ENCODE peak calls at places on chromosomes 3 and 15, in nine cellular contexts. U is stomach, V is sigmoid colon, D is transverse colon, I is suprapubic skin, S is GM12878, J is A549, W is tibial nerve, X is K562. N is an unnamed sample.

GRCh38 chr15:78061963-78062427 is 15.5 kb downstream of the TBC1D2B start:
- DNase-seq in U (no peak), V (no peak), D (no peak), I (no peak), S (no peak), J (no peak), W (no peak), X (no peak), N (no peak)

GRCh38 chr15:35206060-35206675 is 121.1 kb upstream of the NANOGP8 start:
- DNase-seq in U (no peak), V (no peak), D (no peak), I (no peak), S (no peak), J (peak; percentile 55), W (no peak), X (peak; percentile 50), N (no peak)

GRCh38 chr3:72259755-72260589 is 475.0 kb upstream of the PROK2 start:
- DNase-seq in U (no peak), V (no peak), D (no peak), I (no peak), S (no peak), J (no peak), W (no peak), X (no peak), N (no peak)

GRCh38 chr3:120111898-120112297 is 17.7 kb upstream of the GSK3B start:
- DNase-seq in U (no peak), V (no peak), D (no peak), I (no peak), S (no peak), J (no peak), W (no peak), X (no peak), N (peak; percentile 79)

GRCh38 chr3:186821429-186822367 is 15.4 kb upstream of the RFC4 start:
- DNase-seq in U (no peak), V (no peak), D (no peak), I (no peak), S (no peak), J (peak; percentile 56), W (no peak), X (no peak), N (no peak)

GRCh38 chr3:27467545-27467944 is 16.6 kb downstream of the SLC4A7 start:
- DNase-seq in U (no peak), V (no peak), D (no peak), I (no peak), S (no peak), J (peak; percentile 57), W (no peak), X (no peak), N (no peak)

GRCh38 chr15:55799287-55800212 is 56.6 kb upstream of the PRTG start:
- DNase-seq in U (peak; percentile 27), V (no peak), D (peak; percentile 8), I (no peak), S (peak; percentile 4), J (peak; percentile 63), W (no peak), X (peak; percentile 38), N (no peak)

GRCh38 chr3:172156309-172156998 is 117.1 kb downstream of the FNDC3B start:
- DNase-seq in U (peak; percentile 85), V (no peak), D (no peak), I (peak; percentile 73), S (no peak), J (peak; percentile 42), W (no peak), X (no peak), N (no peak)

GRCh38 chr15:94110476-94111130 is 120.8 kb upstream of the MCTP2 start:
- DNase-seq in U (no peak), V (no peak), D (no peak), I (no peak), S (no peak), J (no peak), W (no peak), X (no peak), N (no peak)

GRCh38 chr15:68783226-68784054 is 37.3 kb downstream of the ANP32A start:
- DNase-seq in U (peak; percentile 77), V (peak; percentile 63), D (peak; percentile 72), I (peak; percentile 61), S (no peak), J (peak; percentile 39), W (no peak), X (peak; percentile 59), N (no peak)

GRCh38 chr3:74847093-74847492 is 232.6 kb upstream of the CNTN3 start:
- DNase-seq in U (no peak), V (no peak), D (no peak), I (no peak), S (no peak), J (no peak), W (no peak), X (no peak), N (no peak)

GRCh38 chr15:94230886-94231727 is at the start of gene MCTP2:
- DNase-seq in U (peak; percentile 89), V (peak; percentile 78), D (peak; percentile 93), I (peak; percentile 88), S (peak; percentile 57), J (peak; percentile 11), W (peak; percentile 30), X (no peak), N (no peak)

GRCh38 chr15:91853968-91854943 is 748 bp downstream of the SLCO3A1 start:
- DNase-seq in U (peak; percentile 42), V (peak; percentile 71), D (peak; percentile 57), I (peak; percentile 74), S (no peak), J (peak; percentile 48), W (no peak), X (no peak), N (peak; percentile 91)
- H3K4me3 ChIP-seq in U (peak overlapping the region; percentile 80), V (peak overlapping the region; percentile 75), D (peak overlapping the region; percentile 66), I (peak overlapping the region; percentile 69), S (no peak overlapping the region), J (peak overlapping the region; percentile 94), W (peak overlapping the region; percentile 69), X (no peak overlapping the region), N (peak overlapping the region; percentile 83)

DNA sequence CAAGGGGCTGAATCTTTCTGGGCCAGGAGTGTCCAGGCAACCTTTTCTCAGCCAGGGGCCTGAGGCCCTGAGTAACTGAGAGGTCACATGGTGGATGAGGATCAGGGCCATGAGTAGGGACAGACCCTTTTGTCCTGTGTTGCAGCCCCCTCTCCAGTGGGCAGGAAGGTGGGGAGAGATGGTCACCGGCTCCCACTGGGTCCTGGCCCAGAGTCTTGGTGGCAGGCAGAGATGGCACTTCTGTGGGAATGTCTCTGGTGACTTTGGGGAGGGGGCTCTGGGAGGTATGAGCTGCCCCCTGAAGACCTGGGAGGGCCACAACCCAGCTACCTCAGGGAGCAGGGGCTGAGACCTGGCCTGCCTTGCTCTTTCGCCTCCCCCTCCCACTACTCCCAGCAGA is 6.8 kb downstream of the ESYT3 start:
- DNase-seq in U (no peak), V (no peak), D (no peak), I (peak; percentile 30), S (no peak), J (no peak), W (no peak), X (no peak), N (no peak)
- TF ChIP-seq EP300 in U (no peak), V (no peak), D (no peak), I (no peak), S (no peak), J (no peak), W (no peak), X (no peak), N (no peak)

DNA sequence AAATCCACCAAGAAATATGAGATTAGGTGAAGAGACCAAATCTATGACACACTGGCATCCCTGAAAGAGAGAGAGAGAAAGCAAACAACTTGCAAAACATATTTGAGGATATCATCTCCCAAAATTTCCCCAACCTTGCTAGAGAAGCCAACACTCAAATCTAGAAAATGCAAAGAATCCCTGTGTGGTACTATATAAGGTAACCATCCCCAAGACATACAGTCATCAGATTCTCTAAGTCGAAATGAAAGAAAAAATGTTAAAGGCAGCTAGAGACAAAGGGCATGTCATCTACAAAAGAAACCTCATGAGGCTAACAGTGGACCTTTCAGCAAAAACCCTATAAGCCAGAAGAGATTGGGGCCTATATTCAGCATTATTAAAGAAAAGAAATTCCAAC is 622.1 kb upstream of the LMCD1 start:
- DNase-seq in U (no peak), V (no peak), D (no peak), I (no peak), S (no peak), J (no peak), W (no peak), X (no peak), N (no peak)
- H3K4me3 ChIP-seq in U (no peak overlapping the region), V (no peak overlapping the region), D (no peak overlapping the region), I (no peak overlapping the region), S (no peak overlapping the region), J (no peak overlapping the region), W (no peak overlapping the region), X (no peak overlapping the region), N (no peak overlapping the region)

GRCh38 chr3:157428957-157429356 is 7.7 kb upstream of the PTX3 start:
- DNase-seq in U (no peak), V (no peak), D (no peak), I (no peak), S (no peak), J (no peak), W (no peak), X (no peak), N (no peak)

GRCh38 chr3:157427906-157428305 is 8.7 kb upstream of the PTX3 start:
- DNase-seq in U (no peak), V (no peak), D (no peak), I (no peak), S (no peak), J (no peak), W (no peak), X (no peak), N (no peak)

DNA sequence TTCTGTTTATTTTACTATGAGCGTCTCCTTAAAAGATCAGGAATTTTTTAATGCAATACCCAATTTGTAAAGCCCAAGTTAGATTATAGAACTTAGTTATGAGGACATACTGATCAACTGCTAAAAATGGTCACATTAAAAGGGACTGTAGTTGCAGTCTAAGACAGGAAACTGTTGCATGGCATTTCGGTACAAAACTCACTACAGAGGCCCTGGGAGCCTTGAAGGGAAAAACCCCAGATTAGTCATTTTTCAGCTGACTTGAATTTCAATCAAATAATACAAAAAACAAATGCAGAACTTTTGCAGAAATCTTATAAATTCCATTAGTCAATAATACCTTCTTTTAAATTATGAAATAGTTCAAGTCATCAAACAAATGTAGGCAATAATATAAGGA is 6.9 kb upstream of the PTX3 start:
- DNase-seq in U (no peak), V (no peak), D (no peak), I (no peak), S (no peak), J (no peak), W (no peak), X (no peak), N (no peak)
- TF ChIP-seq EP300 in U (no peak), V (no peak), D (no peak), I (no peak), S (no peak), J (no peak), W (no peak), X (no peak), N (no peak)